ENCODE peak calls at places on chromosome 19, in six cellular contexts. N, O, T, A, W and H are unnamed samples.

GRCh38 chr19:51320258-51320657 is 8.8 kb downstream of the IGLON5 start:
- DNase-seq in N (no peak), W (no peak), T (no peak), O (no peak), A (no peak), H (no peak)

GRCh38 chr19:4134351-4134750 is 10.4 kb upstream of the MAP2K2 start:
- DNase-seq in O (no peak), T (no peak), A (no peak), N (no peak), W (no peak), H (no peak)

GRCh38 chr19:18424122-18424889 is 5.1 kb downstream of the SSBP4 start:
- DNase-seq in A (no peak), O (no peak), W (no peak), T (no peak), N (no peak), H (no peak)

GRCh38 chr19:789473-790052 is 7.7 kb upstream of the PTBP1 start:
- DNase-seq in T (no peak), O (no peak), W (no peak), N (no peak), A (no peak), H (peak)

GRCh38 chr19:11221082-11221598 is 18.3 kb upstream of the ANGPTL8 start:
- DNase-seq in W (no peak), T (no peak), A (no peak), O (no peak), N (no peak), H (no peak)

GRCh38 chr19:13215572-13216380 is 65.6 kb downstream of the IER2 start:
- DNase-seq in N (no peak), O (no peak), W (no peak), T (no peak), A (no peak), H (no peak)

GRCh38 chr19:17021793-17022590 is 4.6 kb downstream of the CPAMD8 start:
- DNase-seq in N (no peak), A (no peak), W (no peak), T (no peak), O (no peak), H (no peak)

GRCh38 chr19:3533563-3534216 is 5.3 kb upstream of the TEKTIP1 start:
- DNase-seq in O (no peak), T (no peak), N (no peak), W (no peak), A (no peak), H (no peak)

GRCh38 chr19:28596561-28597071 is 616.3 kb downstream of the UQCRFS1 start:
- DNase-seq in T (no peak), W (no peak), N (no peak), A (peak), O (no peak), H (no peak)

GRCh38 chr19:32642771-32643170 is 32.2 kb downstream of the ANKRD27 start:
- DNase-seq in O (no peak), A (no peak), T (no peak), N (no peak), W (peak), H (no peak)

GRCh38 chr19:49565261-49565660 is 15.1 kb downstream of the NOSIP start:
- DNase-seq in T (no peak), N (no peak), A (no peak), W (no peak), O (no peak), H (no peak)

GRCh38 chr19:3346677-3347353 is 19.6 kb upstream of the NFIC start:
- DNase-seq in A (no peak), T (no peak), O (no peak), N (peak), W (no peak), H (no peak)

GRCh38 chr19:56104423-56104822 is 16.7 kb downstream of the ZNF787 start:
- DNase-seq in N (no peak), W (no peak), A (no peak), T (no peak), O (no peak), H (no peak)

GRCh38 chr19:49145485-49146407 is 9.4 kb downstream of the HRC start:
- DNase-seq in N (peak), T (peak), W (peak), O (peak), A (peak), H (peak)

GRCh38 chr19:20278342-20278741 is 111.3 kb downstream of the ZNF486 start:
- DNase-seq in N (no peak), T (no peak), O (no peak), W (no peak), A (no peak), H (no peak)

GRCh38 chr19:51714848-51715247 is 8.9 kb downstream of the HAS1 start:
- DNase-seq in A (no peak), O (no peak), W (no peak), N (no peak), T (no peak), H (no peak)

GRCh38 chr19:13024126-13024957 is 29.1 kb downstream of the NFIX start:
- DNase-seq in T (no peak), O (no peak), N (no peak), W (no peak), A (peak), H (no peak)

GRCh38 chr19:19262190-19263057 is 10.7 kb downstream of the TM6SF2 start:
- DNase-seq in T (no peak), A (no peak), O (no peak), W (no peak), N (no peak), H (no peak)

GRCh38 chr19:55133639-55134444 is 15.2 kb downstream of the TNNT1 start:
- DNase-seq in A (no peak), N (no peak), W (no peak), T (no peak), O (no peak), H (no peak)

GRCh38 chr19:3440082-3440481 is 40.2 kb downstream of the SMIM24 start:
- DNase-seq in T (no peak), A (no peak), N (no peak), W (peak), O (peak), H (no peak)

GRCh38 chr19:55258476-55258827 is 365 bp downstream of the PPP6R1 start:
- DNase-seq in T (no peak), N (no peak), O (peak), W (no peak), A (peak), H (no peak)

GRCh38 chr19:37867831-37868230 is 38.6 kb downstream of the WDR87 start:
- DNase-seq in A (no peak), W (no peak), O (no peak), T (no peak), N (no peak), H (no peak)

GRCh38 chr19:29942404-29943261 is 594 bp downstream of the URI1 start:
- DNase-seq in A (peak), W (peak), N (peak), T (peak), O (peak), H (peak)

GRCh38 chr19:19385900-19386339 is 19.6 kb upstream of the GATAD2A start:
- DNase-seq in N (no peak), T (no peak), O (no peak), W (no peak), A (peak), H (no peak)

GRCh38 chr19:50358483-50359431 is 6.7 kb downstream of the NAPSA start:
- DNase-seq in W (peak), N (peak), O (no peak), T (peak), A (no peak), H (no peak)

GRCh38 chr19:4795400-4795799 is 3.9 kb downstream of the FEM1A start:
- DNase-seq in N (no peak), A (no peak), W (no peak), O (no peak), T (no peak), H (no peak)

GRCh38 chr19:16030964-16031871 is 45.1 kb upstream of the TPM4 start:
- DNase-seq in O (no peak), T (no peak), A (no peak), W (no peak), N (no peak), H (peak)

GRCh38 chr19:53872762-53873161 is 5.1 kb downstream of the MYADM start:
- DNase-seq in N (no peak), W (no peak), T (no peak), A (no peak), O (no peak), H (no peak)